ENCODE peak calls at places on chromosome 7, in six cellular contexts. T, Q, E, B, G and A are unnamed samples.

GRCh38 chr7:48038815-48039496 is 3.6 kb downstream of the C7orf57 start:
- DNase-seq in B (no peak), Q (no peak), T (no peak), G (no peak), E (no peak), A (no peak)

GRCh38 chr7:111735661-111736323 is 173.5 kb upstream of the IMMP2L start:
- DNase-seq in E (peak; percentile 47), B (peak; percentile 66), Q (peak; percentile 60), G (peak; percentile 38), T (peak; percentile 65), A (peak; percentile 78)

GRCh38 chr7:7166318-7166717 is 16.0 kb upstream of the C1GALT1 start:
- DNase-seq in B (no peak), G (no peak), T (no peak), Q (no peak), E (no peak), A (no peak)

GRCh38 chr7:96084880-96085551 is 236.9 kb downstream of the SLC25A13 start:
- DNase-seq in E (no peak), T (peak; percentile 100), Q (no peak), B (peak; percentile 64), G (peak; percentile 84), A (no peak)

GRCh38 chr7:130639391-130639790 is 29.2 kb downstream of the COPG2 start:
- DNase-seq in Q (no peak), G (no peak), T (no peak), B (no peak), E (no peak), A (no peak)

GRCh38 chr7:132815130-132815529 is 238.9 kb upstream of the PLXNA4 start:
- DNase-seq in E (no peak), T (no peak), B (no peak), Q (no peak), G (no peak), A (no peak)

GRCh38 chr7:11120068-11120664 is 146.5 kb downstream of the PHF14 start:
- DNase-seq in Q (no peak), B (no peak), G (no peak), E (no peak), T (no peak), A (no peak)

GRCh38 chr7:87091487-87092066 is 32.1 kb upstream of the ELAPOR2 start:
- DNase-seq in G (no peak), Q (no peak), T (no peak), E (no peak), B (no peak), A (no peak)

GRCh38 chr7:21642422-21642821 is 99.6 kb downstream of the DNAH11 start:
- DNase-seq in T (no peak), Q (no peak), E (no peak), B (no peak), G (no peak), A (no peak)

GRCh38 chr7:140924019-140924820 is 509 bp downstream of the BRAF start:
- DNase-seq in Q (peak; percentile 44), B (peak; percentile 70), T (peak; percentile 59), E (peak; percentile 81), G (peak; percentile 61), A (peak; percentile 66)

GRCh38 chr7:82049442-82049841 is 279.6 kb upstream of the HGF start:
- DNase-seq in G (no peak), E (no peak), Q (no peak), T (no peak), B (no peak), A (no peak)

GRCh38 chr7:11570922-11571550 is 261.0 kb downstream of the THSD7A start:
- DNase-seq in T (no peak), E (no peak), B (no peak), G (no peak), Q (no peak), A (no peak)

GRCh38 chr7:135934651-135935050 is 42.5 kb downstream of the MTPN start:
- DNase-seq in E (no peak), Q (no peak), T (no peak), G (no peak), B (no peak), A (no peak)

GRCh38 chr7:149621776-149622175 is 124.2 kb upstream of the ZNF746 start:
- DNase-seq in E (peak; percentile 53), T (no peak), Q (no peak), B (no peak), G (no peak), A (no peak)

GRCh38 chr7:74094224-74095095 is 10.9 kb downstream of the LIMK1 start:
- DNase-seq in T (no peak), G (peak; percentile 89), Q (peak; percentile 55), E (peak; percentile 87), B (no peak), A (peak; percentile 84)

GRCh38 chr7:155206286-155207020 is 91.2 kb upstream of the INSIG1 start:
- DNase-seq in Q (peak; percentile 55), G (peak; percentile 60), B (no peak), E (peak; percentile 64), T (no peak), A (peak; percentile 68)

GRCh38 chr7:99764478-99764877 is 19.5 kb downstream of the CYP3A4 start:
- DNase-seq in G (no peak), E (no peak), B (no peak), T (no peak), Q (no peak), A (no peak)

GRCh38 chr7:114787556-114787955 is 134.3 kb upstream of the MDFIC start:
- DNase-seq in T (no peak), G (no peak), Q (no peak), B (no peak), E (no peak), A (no peak)

GRCh38 chr7:128929201-128929808 is 8.4 kb upstream of the IRF5 start:
- DNase-seq in G (no peak), B (no peak), T (no peak), E (no peak), Q (no peak), A (no peak)

GRCh38 chr7:135205850-135206249 is 5.5 kb downstream of the WDR91 start:
- DNase-seq in G (no peak), T (no peak), Q (no peak), E (no peak), B (no peak), A (no peak)

GRCh38 chr7:80611779-80612178 is 26.7 kb upstream of the CD36 start:
- DNase-seq in B (peak; percentile 61), G (peak; percentile 20), Q (no peak), E (no peak), T (peak; percentile 77), A (no peak)

GRCh38 chr7:7569113-7569527 is 2.4 kb downstream of the MIOS start:
- DNase-seq in T (no peak), G (no peak), E (no peak), Q (no peak), B (no peak), A (no peak)

GRCh38 chr7:105760549-105761447 is 115.6 kb downstream of the ATXN7L1 start:
- DNase-seq in G (no peak), T (no peak), E (peak; percentile 25), Q (no peak), B (no peak), A (no peak)

GRCh38 chr7:80218723-80219122 is 84.1 kb downstream of the GNAI1 start:
- DNase-seq in E (peak; percentile 29), G (peak; percentile 90), Q (no peak), T (no peak), B (no peak), A (no peak)

GRCh38 chr7:12386237-12386839 is 17.3 kb downstream of the VWDE start:
- DNase-seq in G (no peak), Q (no peak), T (no peak), E (no peak), B (peak; percentile 74), A (no peak)

GRCh38 chr7:142925413-142925812 is 8.1 kb downstream of the TRPV5 start:
- DNase-seq in T (no peak), E (no peak), Q (no peak), G (no peak), B (no peak), A (peak; percentile 75)

GRCh38 chr7:49014870-49015269 is 90.5 kb downstream of the CDC14C start:
- DNase-seq in Q (no peak), E (no peak), B (no peak), T (no peak), G (no peak), A (no peak)